ENCODE peak calls at places on chromosomes 6 and 20, in seven cellular contexts. One of them, this sample, is unnamed.

GRCh38 chr6:90892271-90892670 is 305.4 kb upstream of the MAP3K7 start:
- DNase-seq in transverse colon: no peak
- DNase-seq in body of pancreas: no peak
- DNase-seq in lower leg skin: no peak
- DNase-seq in Peyer's patch: no peak
- DNase-seq in HCT116: no peak
- DNase-seq in uterus: no peak
- DNase-seq in this sample: no peak

GRCh38 chr20:51034988-51035656 is 12.2 kb upstream of the KCNG1 start:
- DNase-seq in transverse colon: no peak
- DNase-seq in body of pancreas: no peak
- DNase-seq in lower leg skin: no peak
- DNase-seq in Peyer's patch: no peak
- DNase-seq in HCT116: no peak
- DNase-seq in uterus: no peak
- DNase-seq in this sample: no peak

GRCh38 chr6:41966214-41966920 is 24.8 kb upstream of the CCND3 start:
- DNase-seq in transverse colon: no peak
- DNase-seq in body of pancreas: no peak
- DNase-seq in lower leg skin: no peak
- DNase-seq in Peyer's patch: no peak
- DNase-seq in HCT116: no peak
- DNase-seq in uterus: no peak
- DNase-seq in this sample: no peak

GRCh38 chr6:167668019-167668753 is 158.5 kb upstream of the AFDN start:
- DNase-seq in transverse colon: peak
- DNase-seq in body of pancreas: peak
- DNase-seq in lower leg skin: no peak
- DNase-seq in Peyer's patch: no peak
- DNase-seq in HCT116: no peak
- DNase-seq in uterus: no peak
- DNase-seq in this sample: no peak

GRCh38 chr20:17571153-17571527 is 1.3 kb downstream of the DSTN start:
- DNase-seq in transverse colon: no peak
- DNase-seq in body of pancreas: no peak
- DNase-seq in lower leg skin: no peak
- DNase-seq in Peyer's patch: no peak
- DNase-seq in HCT116: no peak
- DNase-seq in uterus: no peak
- DNase-seq in this sample: no peak

GRCh38 chr20:22810030-22810429 is 225.1 kb upstream of the SSTR4 start:
- DNase-seq in transverse colon: no peak
- DNase-seq in body of pancreas: no peak
- DNase-seq in lower leg skin: no peak
- DNase-seq in Peyer's patch: no peak
- DNase-seq in HCT116: no peak
- DNase-seq in uterus: no peak
- DNase-seq in this sample: no peak

GRCh38 chr20:20785226-20785625 is 72.8 kb upstream of the RALGAPA2 start:
- DNase-seq in transverse colon: no peak
- DNase-seq in body of pancreas: no peak
- DNase-seq in lower leg skin: no peak
- DNase-seq in Peyer's patch: no peak
- DNase-seq in HCT116: no peak
- DNase-seq in uterus: no peak
- DNase-seq in this sample: no peak

GRCh38 chr6:130602151-130602770 is 224.9 kb upstream of the SMLR1 start:
- DNase-seq in transverse colon: no peak
- DNase-seq in body of pancreas: no peak
- DNase-seq in lower leg skin: no peak
- DNase-seq in Peyer's patch: no peak
- DNase-seq in HCT116: peak
- DNase-seq in uterus: peak
- DNase-seq in this sample: no peak

GRCh38 chr6:140026561-140026960 is 652.1 kb upstream of the CITED2 start:
- DNase-seq in transverse colon: no peak
- DNase-seq in body of pancreas: no peak
- DNase-seq in lower leg skin: no peak
- DNase-seq in Peyer's patch: no peak
- DNase-seq in HCT116: no peak
- DNase-seq in uterus: no peak
- DNase-seq in this sample: no peak

GRCh38 chr6:149080511-149080910 is 237.0 kb upstream of the TAB2 start:
- DNase-seq in transverse colon: no peak
- DNase-seq in body of pancreas: no peak
- DNase-seq in lower leg skin: no peak
- DNase-seq in Peyer's patch: no peak
- DNase-seq in HCT116: no peak
- DNase-seq in uterus: no peak
- DNase-seq in this sample: no peak

GRCh38 chr6:11805259-11806053 is 26.9 kb upstream of the ADTRP start:
- DNase-seq in transverse colon: peak
- DNase-seq in body of pancreas: no peak
- DNase-seq in lower leg skin: no peak
- DNase-seq in Peyer's patch: no peak
- DNase-seq in HCT116: no peak
- DNase-seq in uterus: no peak
- DNase-seq in this sample: no peak

GRCh38 chr20:35662541-35662940 is 2.2 kb downstream of the CPNE1 start:
- DNase-seq in transverse colon: no peak
- DNase-seq in body of pancreas: no peak
- DNase-seq in lower leg skin: no peak
- DNase-seq in Peyer's patch: no peak
- DNase-seq in HCT116: no peak
- DNase-seq in uterus: no peak
- DNase-seq in this sample: no peak

GRCh38 chr6:105069821-105070445 is 109.9 kb downstream of the POPDC3 start:
- DNase-seq in transverse colon: no peak
- DNase-seq in body of pancreas: no peak
- DNase-seq in lower leg skin: no peak
- DNase-seq in Peyer's patch: no peak
- DNase-seq in HCT116: no peak
- DNase-seq in uterus: no peak
- DNase-seq in this sample: no peak

GRCh38 chr6:6320901-6321300 is 439 bp upstream of the F13A1 start:
- DNase-seq in transverse colon: no peak
- DNase-seq in body of pancreas: no peak
- DNase-seq in lower leg skin: no peak
- DNase-seq in Peyer's patch: no peak
- DNase-seq in HCT116: no peak
- DNase-seq in uterus: no peak
- DNase-seq in this sample: no peak

GRCh38 chr20:6599876-6600275 is 167.6 kb upstream of the BMP2 start:
- DNase-seq in transverse colon: no peak
- DNase-seq in body of pancreas: no peak
- DNase-seq in lower leg skin: no peak
- DNase-seq in Peyer's patch: no peak
- DNase-seq in HCT116: no peak
- DNase-seq in uterus: no peak
- DNase-seq in this sample: no peak

GRCh38 chr20:13494019-13494418 is 144.7 kb downstream of the TASP1 start:
- DNase-seq in transverse colon: no peak
- DNase-seq in body of pancreas: no peak
- DNase-seq in lower leg skin: no peak
- DNase-seq in Peyer's patch: no peak
- DNase-seq in HCT116: no peak
- DNase-seq in uterus: no peak
- DNase-seq in this sample: no peak

GRCh38 chr6:108417027-108417426 is 122.2 kb downstream of the AFG1L start:
- DNase-seq in transverse colon: no peak
- DNase-seq in body of pancreas: no peak
- DNase-seq in lower leg skin: no peak
- DNase-seq in Peyer's patch: no peak
- DNase-seq in HCT116: no peak
- DNase-seq in uterus: no peak
- DNase-seq in this sample: no peak

GRCh38 chr6:79377047-79377446 is 142.6 kb upstream of the HMGN3 start:
- DNase-seq in transverse colon: no peak
- DNase-seq in body of pancreas: no peak
- DNase-seq in lower leg skin: no peak
- DNase-seq in Peyer's patch: no peak
- DNase-seq in HCT116: no peak
- DNase-seq in uterus: no peak
- DNase-seq in this sample: no peak

GRCh38 chr6:23349521-23350147 is 776.4 kb upstream of the NRSN1 start:
- DNase-seq in transverse colon: no peak
- DNase-seq in body of pancreas: no peak
- DNase-seq in lower leg skin: no peak
- DNase-seq in Peyer's patch: no peak
- DNase-seq in HCT116: peak
- DNase-seq in uterus: no peak
- DNase-seq in this sample: no peak

GRCh38 chr6:143397229-143398222 is 53.0 kb downstream of the ADAT2 start:
- DNase-seq in transverse colon: peak
- DNase-seq in body of pancreas: peak
- DNase-seq in lower leg skin: peak
- DNase-seq in Peyer's patch: no peak
- DNase-seq in HCT116: peak
- DNase-seq in uterus: peak
- DNase-seq in this sample: no peak

GRCh38 chr20:43415661-43416430 is 41.9 kb upstream of the SRSF6 start:
- DNase-seq in transverse colon: no peak
- DNase-seq in body of pancreas: no peak
- DNase-seq in lower leg skin: no peak
- DNase-seq in Peyer's patch: no peak
- DNase-seq in HCT116: no peak
- DNase-seq in uterus: no peak
- DNase-seq in this sample: no peak

DNA sequence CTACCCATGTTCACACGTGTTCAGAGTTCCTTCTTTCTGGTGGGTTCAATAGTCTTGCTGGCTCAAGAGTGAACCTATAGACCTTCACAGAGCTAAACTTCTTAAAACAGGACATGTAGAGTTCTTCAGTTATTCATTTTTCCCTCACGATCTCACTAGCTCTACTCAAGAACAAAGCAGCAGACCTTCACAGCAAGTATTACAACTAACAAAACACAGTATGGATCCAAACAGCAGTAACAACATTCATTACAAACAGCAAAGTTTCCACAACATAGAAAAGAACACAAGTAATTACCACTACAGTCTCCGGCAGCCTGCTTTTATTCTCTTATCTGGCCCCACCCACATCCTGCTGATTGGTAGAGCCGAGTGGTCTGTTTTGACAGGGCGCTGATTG is 39.5 kb upstream of the MCUR1 start:
- DNase-seq in transverse colon: no peak
- DNase-seq in body of pancreas: no peak
- DNase-seq in lower leg skin: no peak
- DNase-seq in Peyer's patch: no peak
- DNase-seq in HCT116: no peak
- DNase-seq in uterus: no peak
- DNase-seq in this sample: no peak
- TF ChIP-seq POLR2A in transverse colon: no peak
- TF ChIP-seq POLR2A in body of pancreas: no peak
- TF ChIP-seq POLR2A in lower leg skin: no peak
- TF ChIP-seq POLR2A in Peyer's patch: no peak
- TF ChIP-seq POLR2A in HCT116: no peak
- TF ChIP-seq POLR2A in uterus: no peak
- TF ChIP-seq POLR2A in this sample: no peak

DNA sequence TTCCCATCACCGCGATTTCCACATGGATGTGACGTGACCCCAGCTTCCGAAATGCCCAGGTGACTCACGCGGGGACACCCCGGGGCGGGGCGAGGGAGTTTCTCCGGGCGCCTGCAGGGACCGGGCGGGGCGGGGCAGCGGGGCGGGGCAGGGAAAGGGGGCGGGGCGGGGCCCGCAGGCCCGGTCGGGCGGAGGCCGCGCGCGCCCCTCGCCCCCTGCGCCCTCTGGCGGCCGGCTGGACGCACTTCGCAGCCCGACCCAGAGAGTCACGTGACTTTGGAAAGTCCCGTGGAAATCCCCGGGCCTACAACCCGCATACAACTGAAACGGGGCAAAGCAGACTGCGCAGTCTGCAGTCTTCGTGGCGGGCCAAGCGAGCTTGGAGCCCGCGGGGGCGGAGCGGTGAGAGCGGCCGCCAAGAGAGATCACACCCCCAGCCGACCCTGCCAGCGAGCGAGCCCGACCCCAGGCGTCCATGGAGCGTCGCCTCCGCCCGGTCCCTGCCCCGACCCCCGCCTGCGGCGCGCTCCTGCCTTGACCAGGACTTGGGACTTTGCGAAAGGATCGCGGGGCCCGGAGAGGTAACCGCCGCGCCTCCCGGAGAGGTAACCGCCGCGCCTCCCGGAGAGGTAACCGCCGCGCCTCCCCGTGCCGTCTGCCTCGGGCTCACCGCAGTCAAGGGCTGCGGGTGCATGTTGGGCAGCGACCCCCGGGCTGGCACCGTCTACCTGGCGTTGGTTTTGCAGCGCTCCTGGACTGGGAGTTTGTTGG is at the start of gene TNFAIP3:
- DNase-seq in transverse colon: peak
- DNase-seq in body of pancreas: peak
- DNase-seq in lower leg skin: peak
- DNase-seq in Peyer's patch: peak
- DNase-seq in HCT116: peak
- DNase-seq in uterus: peak
- DNase-seq in this sample: peak
- TF ChIP-seq POLR2A in transverse colon: peak
- TF ChIP-seq POLR2A in body of pancreas: peak
- TF ChIP-seq POLR2A in lower leg skin: no peak
- TF ChIP-seq POLR2A in Peyer's patch: peak
- TF ChIP-seq POLR2A in HCT116: no peak
- TF ChIP-seq POLR2A in uterus: peak
- TF ChIP-seq POLR2A in this sample: no peak

GRCh38 chr6:166379800-166380199 is 2.9 kb downstream of the MPC1 start:
- DNase-seq in transverse colon: no peak
- DNase-seq in body of pancreas: peak
- DNase-seq in lower leg skin: no peak
- DNase-seq in Peyer's patch: no peak
- DNase-seq in HCT116: no peak
- DNase-seq in uterus: no peak
- DNase-seq in this sample: no peak

GRCh38 chr6:166382933-166383816 is at the start of gene MPC1:
- DNase-seq in transverse colon: peak
- DNase-seq in body of pancreas: peak
- DNase-seq in lower leg skin: peak
- DNase-seq in Peyer's patch: peak
- DNase-seq in HCT116: peak
- DNase-seq in uterus: peak
- DNase-seq in this sample: peak

GRCh38 chr6:166381381-166381732 is 1.4 kb downstream of the MPC1 start:
- DNase-seq in transverse colon: no peak
- DNase-seq in body of pancreas: no peak
- DNase-seq in lower leg skin: no peak
- DNase-seq in Peyer's patch: no peak
- DNase-seq in HCT116: no peak
- DNase-seq in uterus: no peak
- DNase-seq in this sample: no peak

GRCh38 chr6:166381733-166382499 is 824 bp downstream of the MPC1 start:
- DNase-seq in transverse colon: peak
- DNase-seq in body of pancreas: peak
- DNase-seq in lower leg skin: peak
- DNase-seq in Peyer's patch: peak
- DNase-seq in HCT116: peak
- DNase-seq in uterus: peak
- DNase-seq in this sample: no peak

GRCh38 chr6:166382500-166382932 is 224 bp downstream of the MPC1 start:
- DNase-seq in transverse colon: no peak
- DNase-seq in body of pancreas: no peak
- DNase-seq in lower leg skin: no peak
- DNase-seq in Peyer's patch: no peak
- DNase-seq in HCT116: no peak
- DNase-seq in uterus: no peak
- DNase-seq in this sample: no peak
- TF ChIP-seq POLR2A in transverse colon: peak
- TF ChIP-seq POLR2A in body of pancreas: peak
- TF ChIP-seq POLR2A in lower leg skin: no peak
- TF ChIP-seq POLR2A in Peyer's patch: peak
- TF ChIP-seq POLR2A in HCT116: no peak
- TF ChIP-seq POLR2A in uterus: no peak
- TF ChIP-seq POLR2A in this sample: no peak

GRCh38 chr6:39791850-39792500 is at the start of gene DAAM2:
- DNase-seq in transverse colon: peak
- DNase-seq in body of pancreas: peak
- DNase-seq in lower leg skin: peak
- DNase-seq in Peyer's patch: no peak
- DNase-seq in HCT116: no peak
- DNase-seq in uterus: peak
- DNase-seq in this sample: no peak
- TF ChIP-seq POLR2A in transverse colon: no peak
- TF ChIP-seq POLR2A in body of pancreas: peak
- TF ChIP-seq POLR2A in lower leg skin: no peak
- TF ChIP-seq POLR2A in Peyer's patch: no peak
- TF ChIP-seq POLR2A in HCT116: no peak
- TF ChIP-seq POLR2A in uterus: peak
- TF ChIP-seq POLR2A in this sample: no peak